ENCODE peak calls at places on chromosomes 3 and 15, in eight cellular contexts. Z is fibroblast of pulmonary artery; J is EH; E is NCI-H345; T is Daoy; A is A549; M is activated CD4-positive, alpha-beta T cell treated with anti-CD3 and anti-CD28 coated beads, Interleukin-2, amount 50 U/mL, for 24 hours; P is RCC 7860. B is an unnamed sample.

GRCh38 chr3:44114142-44114541 is 127.5 kb upstream of the TOPAZ1 start:
- DNase-seq in Z (peak), J (peak), E (no peak), T (peak), A (peak), M (no peak), P (no peak), B (peak)

GRCh38 chr3:128427872-128428822 is 38.5 kb downstream of the DNAJB8 start:
- DNase-seq in Z (no peak), J (no peak), E (no peak), T (no peak), A (no peak), M (no peak), P (no peak), B (no peak)

GRCh38 chr3:39249453-39250115 is 30.3 kb downstream of the CX3CR1 start:
- DNase-seq in Z (no peak), J (peak), E (no peak), T (no peak), A (no peak), M (no peak), P (no peak), B (no peak)

GRCh38 chr3:12193485-12194165 is 34.9 kb upstream of the TIMP4 start:
- DNase-seq in Z (peak), J (peak), E (no peak), T (peak), A (peak), M (no peak), P (peak), B (no peak)

GRCh38 chr15:77898811-77899730 is 178.4 kb downstream of the TBC1D2B start:
- DNase-seq in Z (no peak), J (no peak), E (no peak), T (peak), A (no peak), M (no peak), P (no peak), B (peak)

GRCh38 chr15:29134641-29135071 is 135.0 kb downstream of the NSMCE3 start:
- DNase-seq in Z (no peak), J (no peak), E (no peak), T (no peak), A (no peak), M (no peak), P (no peak), B (no peak)

GRCh38 chr3:148227534-148227933 is 470.2 kb upstream of the AGTR1 start:
- DNase-seq in Z (peak), J (peak), E (no peak), T (no peak), A (no peak), M (no peak), P (no peak), B (no peak)

GRCh38 chr3:117602054-117602644 is 892.6 kb downstream of the TUSC7 start:
- DNase-seq in Z (no peak), J (no peak), E (no peak), T (no peak), A (no peak), M (no peak), P (no peak), B (no peak)

GRCh38 chr3:58184309-58184981 is 26.3 kb downstream of the DNASE1L3 start:
- DNase-seq in Z (no peak), J (no peak), E (no peak), T (no peak), A (no peak), M (no peak), P (no peak), B (no peak)

GRCh38 chr15:47188766-47189507 is 528.4 kb upstream of the SEMA6D start:
- DNase-seq in Z (no peak), J (no peak), E (peak), T (no peak), A (no peak), M (no peak), P (no peak), B (no peak)

GRCh38 chr3:142944346-142944745 is 19.1 kb downstream of the PAQR9 start:
- DNase-seq in Z (no peak), J (no peak), E (no peak), T (no peak), A (no peak), M (no peak), P (no peak), B (no peak)

GRCh38 chr3:53478921-53479664 is 15.3 kb upstream of the CACNA1D start:
- DNase-seq in Z (no peak), J (no peak), E (no peak), T (no peak), A (no peak), M (no peak), P (no peak), B (no peak)

GRCh38 chr3:99927651-99928390 is 110.2 kb downstream of the CMSS1 start:
- DNase-seq in Z (no peak), J (no peak), E (no peak), T (no peak), A (no peak), M (no peak), P (no peak), B (no peak)

GRCh38 chr15:70722266-70723123 is 40.9 kb downstream of the UACA start:
- DNase-seq in Z (peak), J (peak), E (peak), T (peak), A (peak), M (no peak), P (peak), B (peak)

GRCh38 chr15:80780416-80781221 is 1.4 kb downstream of the CEMIP start:
- DNase-seq in Z (peak), J (peak), E (no peak), T (peak), A (peak), M (no peak), P (no peak), B (peak)

GRCh38 chr15:48850648-48851047 is 27.3 kb upstream of the EID1 start:
- DNase-seq in Z (no peak), J (no peak), E (no peak), T (no peak), A (no peak), M (no peak), P (no peak), B (no peak)

GRCh38 chr3:67624078-67624477 is 30.3 kb downstream of the SUCLG2 start:
- DNase-seq in Z (no peak), J (no peak), E (no peak), T (no peak), A (no peak), M (no peak), P (no peak), B (no peak)

GRCh38 chr15:93081399-93081798 is 7.6 kb downstream of the RGMA start:
- DNase-seq in Z (no peak), J (no peak), E (no peak), T (no peak), A (no peak), M (no peak), P (no peak), B (no peak)

GRCh38 chr3:16883057-16883725 is 1.6 kb upstream of the PLCL2 start:
- DNase-seq in Z (no peak), J (peak), E (no peak), T (no peak), A (no peak), M (no peak), P (no peak), B (no peak)

GRCh38 chr15:34023932-34024331 is 15.1 kb downstream of the AVEN start:
- DNase-seq in Z (peak), J (no peak), E (no peak), T (no peak), A (no peak), M (no peak), P (no peak), B (no peak)